ENCODE peak calls at places on chromosomes 16 and 17, in ten cellular contexts. One of them, this sample, is unnamed.

GRCh38 chr17:427327-427726 is 74.7 kb upstream of the RPH3AL start:
- DNase-seq in body of pancreas: no peak
- DNase-seq in heart left ventricle: no peak
- DNase-seq in WERI-Rb-1: no peak
- DNase-seq in RWPE1: no peak
- DNase-seq in transverse colon: no peak
- DNase-seq in astrocyte: no peak
- DNase-seq in CD4-positive, alpha-beta T cell: no peak
- DNase-seq in mesothelial cell of epicardium: no peak
- DNase-seq in GM06990: no peak
- DNase-seq in this sample: no peak

GRCh38 chr16:12688972-12689850 is 114.5 kb downstream of the CPPED1 start:
- DNase-seq in CD4-positive, alpha-beta T cell: no peak
- DNase-seq in transverse colon: no peak
- DNase-seq in body of pancreas: no peak
- DNase-seq in WERI-Rb-1: no peak
- DNase-seq in astrocyte: no peak
- DNase-seq in GM06990: no peak
- DNase-seq in mesothelial cell of epicardium: no peak
- DNase-seq in heart left ventricle: no peak
- DNase-seq in RWPE1: no peak
- DNase-seq in this sample: peak; percentile 26

GRCh38 chr16:74083582-74083981 is 213.0 kb upstream of the PSMD7 start:
- DNase-seq in heart left ventricle: no peak
- DNase-seq in transverse colon: no peak
- DNase-seq in GM06990: no peak
- DNase-seq in CD4-positive, alpha-beta T cell: no peak
- DNase-seq in WERI-Rb-1: no peak
- DNase-seq in RWPE1: no peak
- DNase-seq in body of pancreas: no peak
- DNase-seq in astrocyte: no peak
- DNase-seq in mesothelial cell of epicardium: no peak
- DNase-seq in this sample: no peak

GRCh38 chr16:25692307-25692706 is 548 bp downstream of the HS3ST4 start:
- DNase-seq in GM06990: no peak
- DNase-seq in transverse colon: no peak
- DNase-seq in heart left ventricle: no peak
- DNase-seq in body of pancreas: peak; percentile 12
- DNase-seq in WERI-Rb-1: peak; percentile 33
- DNase-seq in CD4-positive, alpha-beta T cell: no peak
- DNase-seq in astrocyte: no peak
- DNase-seq in RWPE1: no peak
- DNase-seq in mesothelial cell of epicardium: peak; percentile 22
- DNase-seq in this sample: no peak

GRCh38 chr17:19646788-19647696 is 1.5 kb upstream of the ALDH3A2 start:
- DNase-seq in GM06990: no peak
- DNase-seq in mesothelial cell of epicardium: no peak
- DNase-seq in body of pancreas: peak; percentile 49
- DNase-seq in heart left ventricle: no peak
- DNase-seq in WERI-Rb-1: no peak
- DNase-seq in RWPE1: no peak
- DNase-seq in astrocyte: no peak
- DNase-seq in CD4-positive, alpha-beta T cell: no peak
- DNase-seq in transverse colon: no peak
- DNase-seq in this sample: peak; percentile 48

GRCh38 chr17:27543958-27544349 is 87.0 kb upstream of the LGALS9 start:
- DNase-seq in WERI-Rb-1: no peak
- DNase-seq in RWPE1: no peak
- DNase-seq in astrocyte: no peak
- DNase-seq in transverse colon: no peak
- DNase-seq in body of pancreas: no peak
- DNase-seq in mesothelial cell of epicardium: no peak
- DNase-seq in CD4-positive, alpha-beta T cell: no peak
- DNase-seq in GM06990: no peak
- DNase-seq in heart left ventricle: no peak
- DNase-seq in this sample: no peak

GRCh38 chr17:35017021-35017420 is 36.7 kb downstream of the LIG3 start:
- DNase-seq in heart left ventricle: no peak
- DNase-seq in WERI-Rb-1: no peak
- DNase-seq in astrocyte: no peak
- DNase-seq in GM06990: no peak
- DNase-seq in mesothelial cell of epicardium: no peak
- DNase-seq in body of pancreas: no peak
- DNase-seq in CD4-positive, alpha-beta T cell: no peak
- DNase-seq in transverse colon: no peak
- DNase-seq in RWPE1: no peak
- DNase-seq in this sample: no peak

GRCh38 chr16:30357085-30357714 is 2.1 kb upstream of the CD2BP2 start:
- DNase-seq in heart left ventricle: no peak
- DNase-seq in WERI-Rb-1: no peak
- DNase-seq in GM06990: no peak
- DNase-seq in body of pancreas: no peak
- DNase-seq in transverse colon: no peak
- DNase-seq in mesothelial cell of epicardium: no peak
- DNase-seq in astrocyte: no peak
- DNase-seq in RWPE1: no peak
- DNase-seq in CD4-positive, alpha-beta T cell: no peak
- DNase-seq in this sample: no peak

GRCh38 chr16:69479806-69480205 is 55.4 kb downstream of the CYB5B start:
- DNase-seq in GM06990: no peak
- DNase-seq in RWPE1: no peak
- DNase-seq in transverse colon: no peak
- DNase-seq in WERI-Rb-1: no peak
- DNase-seq in astrocyte: no peak
- DNase-seq in mesothelial cell of epicardium: no peak
- DNase-seq in heart left ventricle: no peak
- DNase-seq in CD4-positive, alpha-beta T cell: no peak
- DNase-seq in body of pancreas: no peak
- DNase-seq in this sample: no peak

GRCh38 chr16:69477546-69477945 is 53.1 kb downstream of the CYB5B start:
- DNase-seq in astrocyte: peak; percentile 20
- DNase-seq in body of pancreas: no peak
- DNase-seq in CD4-positive, alpha-beta T cell: no peak
- DNase-seq in GM06990: no peak
- DNase-seq in heart left ventricle: no peak
- DNase-seq in transverse colon: no peak
- DNase-seq in mesothelial cell of epicardium: no peak
- DNase-seq in WERI-Rb-1: no peak
- DNase-seq in RWPE1: no peak
- DNase-seq in this sample: no peak

GRCh38 chr16:69474447-69474846 is 50.0 kb downstream of the CYB5B start:
- DNase-seq in transverse colon: no peak
- DNase-seq in RWPE1: no peak
- DNase-seq in CD4-positive, alpha-beta T cell: no peak
- DNase-seq in body of pancreas: no peak
- DNase-seq in astrocyte: no peak
- DNase-seq in GM06990: no peak
- DNase-seq in mesothelial cell of epicardium: no peak
- DNase-seq in heart left ventricle: no peak
- DNase-seq in WERI-Rb-1: no peak
- DNase-seq in this sample: no peak

GRCh38 chr16:69478685-69479084 is 54.3 kb downstream of the CYB5B start:
- DNase-seq in transverse colon: no peak
- DNase-seq in body of pancreas: no peak
- DNase-seq in CD4-positive, alpha-beta T cell: no peak
- DNase-seq in GM06990: no peak
- DNase-seq in mesothelial cell of epicardium: no peak
- DNase-seq in WERI-Rb-1: no peak
- DNase-seq in heart left ventricle: no peak
- DNase-seq in astrocyte: no peak
- DNase-seq in RWPE1: no peak
- DNase-seq in this sample: no peak

DNA sequence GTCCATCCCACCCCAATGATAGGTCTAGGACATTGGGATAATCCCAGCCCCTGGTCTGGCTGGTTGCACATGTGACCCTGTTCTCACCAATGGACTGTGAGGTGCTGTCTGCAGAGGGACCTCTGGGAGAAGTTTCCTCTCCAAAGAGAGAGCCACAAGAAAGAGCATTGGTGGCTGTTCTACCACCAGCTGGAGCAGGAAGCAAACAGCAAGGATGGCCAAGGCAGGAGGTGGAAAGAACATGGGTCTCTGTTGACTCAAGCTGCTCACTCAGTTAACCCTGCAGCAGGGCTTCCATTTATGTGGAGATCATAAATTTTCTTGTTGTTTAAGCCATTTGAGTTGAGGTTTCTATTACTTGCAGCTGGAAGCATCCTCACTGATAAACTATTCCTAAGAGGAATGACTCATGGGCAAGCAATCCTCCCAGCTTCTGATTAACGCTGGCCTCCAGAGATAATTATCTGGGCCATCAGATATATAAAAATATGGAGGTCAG is 52.5 kb downstream of the CYB5B start:
- DNase-seq in mesothelial cell of epicardium: no peak
- DNase-seq in WERI-Rb-1: no peak
- DNase-seq in RWPE1: peak; percentile 74
- DNase-seq in astrocyte: peak; percentile 90
- DNase-seq in body of pancreas: no peak
- DNase-seq in CD4-positive, alpha-beta T cell: no peak
- DNase-seq in transverse colon: no peak
- DNase-seq in heart left ventricle: no peak
- DNase-seq in GM06990: no peak
- DNase-seq in this sample: no peak
- TF ChIP-seq CTCF in mesothelial cell of epicardium: no peak
- TF ChIP-seq CTCF in WERI-Rb-1: no peak
- TF ChIP-seq CTCF in RWPE1: no peak
- TF ChIP-seq CTCF in astrocyte: no peak
- TF ChIP-seq CTCF in body of pancreas: no peak
- TF ChIP-seq CTCF in CD4-positive, alpha-beta T cell: no peak
- TF ChIP-seq CTCF in transverse colon: no peak
- TF ChIP-seq CTCF in heart left ventricle: no peak
- TF ChIP-seq CTCF in GM06990: no peak
- TF ChIP-seq CTCF in this sample: no peak

GRCh38 chr17:57555636-57556175 is 189.4 kb downstream of the CCDC182 start:
- DNase-seq in mesothelial cell of epicardium: no peak
- DNase-seq in CD4-positive, alpha-beta T cell: no peak
- DNase-seq in body of pancreas: no peak
- DNase-seq in RWPE1: no peak
- DNase-seq in transverse colon: no peak
- DNase-seq in heart left ventricle: no peak
- DNase-seq in astrocyte: no peak
- DNase-seq in GM06990: no peak
- DNase-seq in WERI-Rb-1: no peak
- DNase-seq in this sample: no peak

GRCh38 chr17:57559226-57559625 is 185.9 kb downstream of the CCDC182 start:
- DNase-seq in heart left ventricle: no peak
- DNase-seq in astrocyte: no peak
- DNase-seq in WERI-Rb-1: no peak
- DNase-seq in mesothelial cell of epicardium: no peak
- DNase-seq in transverse colon: no peak
- DNase-seq in CD4-positive, alpha-beta T cell: no peak
- DNase-seq in RWPE1: no peak
- DNase-seq in body of pancreas: no peak
- DNase-seq in GM06990: no peak
- DNase-seq in this sample: no peak

GRCh38 chr17:57557363-57557762 is 187.7 kb downstream of the CCDC182 start:
- DNase-seq in CD4-positive, alpha-beta T cell: no peak
- DNase-seq in heart left ventricle: no peak
- DNase-seq in transverse colon: no peak
- DNase-seq in WERI-Rb-1: no peak
- DNase-seq in body of pancreas: no peak
- DNase-seq in RWPE1: no peak
- DNase-seq in mesothelial cell of epicardium: no peak
- DNase-seq in GM06990: no peak
- DNase-seq in astrocyte: no peak
- DNase-seq in this sample: no peak

GRCh38 chr17:57559634-57560387 is 185.3 kb downstream of the CCDC182 start:
- DNase-seq in mesothelial cell of epicardium: no peak
- DNase-seq in body of pancreas: no peak
- DNase-seq in transverse colon: no peak
- DNase-seq in heart left ventricle: no peak
- DNase-seq in GM06990: no peak
- DNase-seq in RWPE1: no peak
- DNase-seq in astrocyte: no peak
- DNase-seq in CD4-positive, alpha-beta T cell: no peak
- DNase-seq in WERI-Rb-1: no peak
- DNase-seq in this sample: no peak

DNA sequence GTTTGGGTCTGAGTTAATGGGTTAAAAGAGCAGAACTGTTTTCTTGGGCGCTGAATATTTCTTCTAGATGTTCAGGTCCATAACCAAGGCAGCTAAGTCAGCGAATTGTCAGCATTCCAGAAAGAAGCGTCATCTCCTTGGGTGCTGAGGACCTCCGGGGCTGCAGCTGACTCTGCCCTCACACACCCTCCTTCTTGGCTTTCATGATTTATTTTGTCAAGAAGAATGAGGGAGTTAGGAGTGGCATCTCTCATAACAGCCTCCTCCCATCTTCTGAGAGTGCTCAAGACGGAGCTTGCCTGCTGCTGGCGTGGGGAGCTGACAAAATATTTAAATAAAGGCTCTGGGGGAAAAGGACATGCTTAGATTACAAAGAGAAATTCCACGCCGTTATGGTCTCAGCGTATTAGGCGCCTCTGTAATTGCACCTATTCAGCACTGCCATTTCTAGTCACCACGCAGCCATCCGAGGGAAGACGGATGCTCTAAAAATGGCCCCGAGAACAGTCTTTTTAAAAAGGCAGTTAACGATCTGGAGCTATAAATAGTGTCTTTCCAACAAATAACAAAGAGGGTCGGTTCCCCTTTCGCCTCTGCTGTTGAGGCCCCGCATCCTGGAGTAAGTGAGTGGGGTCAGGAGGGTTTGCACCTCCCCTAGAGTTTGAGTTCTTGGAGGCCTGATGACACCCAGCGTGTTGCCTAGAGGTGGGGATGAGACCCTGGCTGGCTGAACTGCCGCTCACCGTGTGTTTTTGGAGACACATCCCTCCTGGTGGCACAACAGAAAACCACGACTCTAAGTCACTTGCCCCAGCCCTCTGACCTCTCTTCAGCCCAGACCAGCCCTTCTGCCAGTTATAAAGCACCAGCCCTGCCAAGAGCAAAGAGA is 187.1 kb downstream of the CCDC182 start:
- DNase-seq in astrocyte: peak; percentile 82
- DNase-seq in WERI-Rb-1: no peak
- DNase-seq in heart left ventricle: no peak
- DNase-seq in transverse colon: no peak
- DNase-seq in mesothelial cell of epicardium: no peak
- DNase-seq in CD4-positive, alpha-beta T cell: no peak
- DNase-seq in body of pancreas: no peak
- DNase-seq in RWPE1: peak; percentile 85
- DNase-seq in GM06990: no peak
- DNase-seq in this sample: no peak
- TF ChIP-seq CTCF in astrocyte: no peak
- TF ChIP-seq CTCF in WERI-Rb-1: no peak
- TF ChIP-seq CTCF in heart left ventricle: no peak
- TF ChIP-seq CTCF in transverse colon: no peak
- TF ChIP-seq CTCF in mesothelial cell of epicardium: no peak
- TF ChIP-seq CTCF in CD4-positive, alpha-beta T cell: no peak
- TF ChIP-seq CTCF in body of pancreas: no peak
- TF ChIP-seq CTCF in RWPE1: no peak
- TF ChIP-seq CTCF in GM06990: no peak
- TF ChIP-seq CTCF in this sample: no peak

DNA sequence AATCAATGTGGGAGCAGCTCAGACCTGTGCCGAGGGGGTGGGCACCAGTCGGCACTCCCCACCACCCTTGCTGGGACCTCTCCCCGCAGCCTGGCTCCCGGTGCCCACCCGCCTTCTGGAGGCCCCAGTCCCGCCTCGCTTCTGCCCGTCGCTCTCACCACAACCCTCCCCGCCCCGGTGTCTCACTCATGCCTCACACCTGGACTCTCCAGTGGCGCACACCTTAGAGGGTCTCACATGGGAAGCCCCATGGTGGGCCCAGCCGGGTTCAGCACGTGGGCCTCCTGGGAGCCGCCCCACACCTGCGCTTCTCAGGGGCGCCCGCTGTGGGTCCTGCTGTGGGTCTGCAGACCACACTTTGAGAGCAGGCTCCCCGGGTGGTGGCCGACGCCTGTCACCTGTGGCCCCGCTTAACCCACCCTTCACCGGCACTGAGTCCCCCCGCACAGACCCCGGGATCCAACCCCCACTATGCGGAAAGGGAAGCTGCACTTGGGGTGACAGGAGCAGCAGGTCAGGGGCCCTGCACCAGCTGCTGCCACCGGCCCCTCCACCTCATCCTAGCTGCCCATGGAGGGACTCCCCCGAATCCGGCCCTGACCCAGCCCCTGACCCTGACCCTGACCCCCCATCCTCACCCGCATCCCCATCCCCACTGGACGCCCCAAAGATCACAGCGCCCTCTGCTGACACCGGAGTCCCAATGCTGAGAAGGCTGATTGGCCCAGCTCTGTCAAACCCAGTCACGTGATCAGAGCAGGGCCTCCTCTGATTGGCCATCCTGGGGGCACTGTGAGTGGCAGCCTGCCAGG is 27.4 kb upstream of the SLC38A10 start:
- DNase-seq in transverse colon: no peak
- DNase-seq in heart left ventricle: no peak
- DNase-seq in CD4-positive, alpha-beta T cell: no peak
- DNase-seq in RWPE1: no peak
- DNase-seq in astrocyte: no peak
- DNase-seq in mesothelial cell of epicardium: no peak
- DNase-seq in body of pancreas: peak; percentile 59
- DNase-seq in GM06990: no peak
- DNase-seq in WERI-Rb-1: peak; percentile 77
- DNase-seq in this sample: peak; percentile 71
- TF ChIP-seq CTCF in transverse colon: peak; percentile 36
- TF ChIP-seq CTCF in heart left ventricle: peak; percentile 32
- TF ChIP-seq CTCF in CD4-positive, alpha-beta T cell: no peak
- TF ChIP-seq CTCF in RWPE1: peak; percentile 55
- TF ChIP-seq CTCF in astrocyte: no peak
- TF ChIP-seq CTCF in mesothelial cell of epicardium: no peak
- TF ChIP-seq CTCF in body of pancreas: peak; percentile 39
- TF ChIP-seq CTCF in GM06990: peak; percentile 58
- TF ChIP-seq CTCF in WERI-Rb-1: peak; percentile 81
- TF ChIP-seq CTCF in this sample: no peak

GRCh38 chr16:3115011-3115410 is 2.6 kb downstream of the ZNF205 start:
- DNase-seq in body of pancreas: no peak
- DNase-seq in RWPE1: no peak
- DNase-seq in WERI-Rb-1: no peak
- DNase-seq in astrocyte: no peak
- DNase-seq in CD4-positive, alpha-beta T cell: no peak
- DNase-seq in transverse colon: no peak
- DNase-seq in heart left ventricle: no peak
- DNase-seq in mesothelial cell of epicardium: no peak
- DNase-seq in GM06990: no peak
- DNase-seq in this sample: no peak

GRCh38 chr16:3112881-3113574 is 642 bp downstream of the ZNF205 start:
- DNase-seq in astrocyte: no peak
- DNase-seq in CD4-positive, alpha-beta T cell: no peak
- DNase-seq in body of pancreas: no peak
- DNase-seq in GM06990: no peak
- DNase-seq in mesothelial cell of epicardium: no peak
- DNase-seq in heart left ventricle: no peak
- DNase-seq in WERI-Rb-1: peak; percentile 25
- DNase-seq in transverse colon: no peak
- DNase-seq in RWPE1: no peak
- DNase-seq in this sample: no peak

GRCh38 chr16:3113765-3114479 is 1.5 kb downstream of the ZNF205 start:
- DNase-seq in transverse colon: no peak
- DNase-seq in GM06990: no peak
- DNase-seq in CD4-positive, alpha-beta T cell: no peak
- DNase-seq in WERI-Rb-1: no peak
- DNase-seq in mesothelial cell of epicardium: no peak
- DNase-seq in heart left ventricle: no peak
- DNase-seq in body of pancreas: no peak
- DNase-seq in astrocyte: no peak
- DNase-seq in RWPE1: no peak
- DNase-seq in this sample: no peak

GRCh38 chr16:3118204-3118790 is 5.9 kb downstream of the ZNF205 start:
- DNase-seq in GM06990: no peak
- DNase-seq in mesothelial cell of epicardium: no peak
- DNase-seq in astrocyte: no peak
- DNase-seq in transverse colon: no peak
- DNase-seq in WERI-Rb-1: no peak
- DNase-seq in RWPE1: no peak
- DNase-seq in CD4-positive, alpha-beta T cell: no peak
- DNase-seq in body of pancreas: no peak
- DNase-seq in heart left ventricle: no peak
- DNase-seq in this sample: no peak

DNA sequence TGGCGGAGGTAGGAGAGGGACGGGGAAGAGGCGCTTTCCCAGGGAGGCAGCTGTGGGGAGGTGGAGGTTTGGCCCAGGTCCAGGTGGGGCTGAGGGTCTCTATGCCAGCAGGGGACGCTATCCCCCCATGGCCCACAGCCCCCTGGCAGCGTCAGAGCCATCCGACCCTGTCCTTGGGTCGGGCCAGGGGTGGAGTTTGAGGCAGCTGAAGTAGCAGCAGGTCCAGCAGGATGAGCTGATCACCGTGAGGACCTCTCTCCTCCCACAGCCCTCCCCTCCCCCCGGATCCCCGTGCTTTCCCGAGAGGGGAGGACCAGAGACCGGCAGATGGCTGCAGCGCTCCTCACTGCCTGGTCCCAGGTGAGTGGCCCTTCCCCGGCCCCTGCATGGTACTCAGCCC is 3.2 kb downstream of the ZNF205 start:
- DNase-seq in transverse colon: no peak
- DNase-seq in GM06990: no peak
- DNase-seq in RWPE1: no peak
- DNase-seq in astrocyte: no peak
- DNase-seq in body of pancreas: no peak
- DNase-seq in CD4-positive, alpha-beta T cell: no peak
- DNase-seq in mesothelial cell of epicardium: no peak
- DNase-seq in WERI-Rb-1: peak; percentile 90
- DNase-seq in heart left ventricle: no peak
- DNase-seq in this sample: no peak
- TF ChIP-seq CTCF in transverse colon: no peak
- TF ChIP-seq CTCF in GM06990: peak; percentile 35
- TF ChIP-seq CTCF in RWPE1: no peak
- TF ChIP-seq CTCF in astrocyte: no peak
- TF ChIP-seq CTCF in body of pancreas: no peak
- TF ChIP-seq CTCF in CD4-positive, alpha-beta T cell: no peak
- TF ChIP-seq CTCF in mesothelial cell of epicardium: no peak
- TF ChIP-seq CTCF in WERI-Rb-1: peak; percentile 83
- TF ChIP-seq CTCF in heart left ventricle: no peak
- TF ChIP-seq CTCF in this sample: no peak